ENCODE peak calls at places on chromosomes 1 and 21, in seven cellular contexts. One of them, this sample, is unnamed.

GRCh38 chr21:36350282-36350910 is 30.4 kb downstream of the MORC3 start:
- DNase-seq in uterus: no peak
- DNase-seq in lung: no peak
- DNase-seq in pancreas: no peak
- DNase-seq in kidney tubule cell: no peak
- DNase-seq in anterior cingulate cortex: no peak
- DNase-seq in prostate gland: no peak
- DNase-seq in this sample: no peak

GRCh38 chr1:211132681-211133392 is 1.1 kb downstream of the KCNH1 start:
- DNase-seq in uterus: no peak
- DNase-seq in lung: no peak
- DNase-seq in pancreas: no peak
- DNase-seq in kidney tubule cell: no peak
- DNase-seq in anterior cingulate cortex: no peak
- DNase-seq in prostate gland: no peak
- DNase-seq in this sample: no peak

GRCh38 chr1:53559391-53559815 is 100.2 kb downstream of the DMRTB1 start:
- DNase-seq in uterus: peak; percentile 8
- DNase-seq in lung: no peak
- DNase-seq in pancreas: no peak
- DNase-seq in kidney tubule cell: no peak
- DNase-seq in anterior cingulate cortex: no peak
- DNase-seq in prostate gland: no peak
- DNase-seq in this sample: no peak

GRCh38 chr21:42289926-42290325 is 25.3 kb downstream of the TFF3 start:
- DNase-seq in uterus: no peak
- DNase-seq in lung: no peak
- DNase-seq in pancreas: peak; percentile 56
- DNase-seq in kidney tubule cell: no peak
- DNase-seq in anterior cingulate cortex: peak; percentile 12
- DNase-seq in prostate gland: no peak
- DNase-seq in this sample: no peak

GRCh38 chr1:233367057-233367759 is 39.7 kb downstream of the MAP3K21 start:
- DNase-seq in uterus: no peak
- DNase-seq in lung: peak; percentile 40
- DNase-seq in pancreas: no peak
- DNase-seq in kidney tubule cell: peak; percentile 82
- DNase-seq in anterior cingulate cortex: no peak
- DNase-seq in prostate gland: no peak
- DNase-seq in this sample: no peak

GRCh38 chr1:163980391-163980790 is 578.6 kb upstream of the PBX1 start:
- DNase-seq in uterus: no peak
- DNase-seq in lung: no peak
- DNase-seq in pancreas: no peak
- DNase-seq in kidney tubule cell: no peak
- DNase-seq in anterior cingulate cortex: no peak
- DNase-seq in prostate gland: no peak
- DNase-seq in this sample: no peak

GRCh38 chr1:12398135-12398450 is 168.3 kb downstream of the VPS13D start:
- DNase-seq in uterus: no peak
- DNase-seq in lung: no peak
- DNase-seq in pancreas: no peak
- DNase-seq in kidney tubule cell: no peak
- DNase-seq in anterior cingulate cortex: no peak
- DNase-seq in prostate gland: no peak
- DNase-seq in this sample: no peak

GRCh38 chr1:198357937-198358336 is 182.5 kb downstream of the ATP6V1G3 start:
- DNase-seq in uterus: no peak
- DNase-seq in lung: no peak
- DNase-seq in pancreas: no peak
- DNase-seq in kidney tubule cell: no peak
- DNase-seq in anterior cingulate cortex: no peak
- DNase-seq in prostate gland: no peak
- DNase-seq in this sample: no peak

GRCh38 chr1:17684810-17685209 is 70.3 kb upstream of the ACTL8 start:
- DNase-seq in uterus: no peak
- DNase-seq in lung: no peak
- DNase-seq in pancreas: no peak
- DNase-seq in kidney tubule cell: no peak
- DNase-seq in anterior cingulate cortex: no peak
- DNase-seq in prostate gland: no peak
- DNase-seq in this sample: no peak

GRCh38 chr1:37865348-37866119 is 6.1 kb upstream of the MTF1 start:
- DNase-seq in uterus: no peak
- DNase-seq in lung: no peak
- DNase-seq in pancreas: no peak
- DNase-seq in kidney tubule cell: peak; percentile 85
- DNase-seq in anterior cingulate cortex: no peak
- DNase-seq in prostate gland: no peak
- DNase-seq in this sample: no peak

GRCh38 chr1:235749755-235750300 is 100.2 kb upstream of the GNG4 start:
- DNase-seq in uterus: no peak
- DNase-seq in lung: no peak
- DNase-seq in pancreas: no peak
- DNase-seq in kidney tubule cell: no peak
- DNase-seq in anterior cingulate cortex: no peak
- DNase-seq in prostate gland: no peak
- DNase-seq in this sample: no peak